ENCODE peak calls at places on chromosomes 2 and 18, in seven cellular contexts. Q is neural progenitor cell, N is A673, A is H1, G is K562, Y is colonic mucosa, X is right lobe of liver. I is an unnamed sample.

GRCh38 chr2:126877041-126877440 is 21.6 kb upstream of the TEX51 start:
- DNase-seq in Y (no peak), G (no peak), A (no peak), Q (no peak), X (no peak), N (no peak), I (no peak)

GRCh38 chr2:111072220-111072871 is 48.4 kb upstream of the BCL2L11 start:
- DNase-seq in A (no peak), G (no peak), Y (no peak), Q (no peak), N (no peak), X (no peak), I (peak; percentile 78)

GRCh38 chr2:232979871-232980461 is 33.1 kb downstream of the NGEF start:
- DNase-seq in G (no peak), N (no peak), Y (peak; percentile 76), Q (no peak), X (no peak), A (no peak), I (peak; percentile 73)

GRCh38 chr2:26978061-26978596 is 7.7 kb downstream of the MAPRE3 start:
- DNase-seq in Q (no peak), G (peak; percentile 75), A (no peak), X (peak; percentile 91), N (no peak), Y (peak; percentile 84), I (peak; percentile 77)

GRCh38 chr2:41668529-41668928 is 379.3 kb upstream of the PKDCC start:
- DNase-seq in A (no peak), G (no peak), X (no peak), Q (peak; percentile 47), Y (no peak), N (no peak), I (no peak)

GRCh38 chr2:26838121-26838906 is 9.6 kb upstream of the DPYSL5 start:
- DNase-seq in Q (peak; percentile 59), N (peak; percentile 46), A (no peak), X (no peak), Y (no peak), G (no peak), I (peak; percentile 39)

GRCh38 chr2:84908948-84909713 is 3.7 kb downstream of the TMSB10 start:
- DNase-seq in X (no peak), Q (no peak), G (no peak), N (no peak), Y (peak; percentile 9), A (no peak), I (peak; percentile 27)

GRCh38 chr18:2656237-2657042 is 914 bp downstream of the SMCHD1 start:
- DNase-seq in A (no peak), X (peak; percentile 82), Y (peak; percentile 72), G (peak; percentile 53), N (peak; percentile 45), Q (peak; percentile 59), I (peak; percentile 18)

GRCh38 chr18:48011926-48012469 is 81.5 kb upstream of the SMAD2 start:
- DNase-seq in G (no peak), Y (no peak), N (no peak), X (no peak), A (no peak), Q (no peak), I (no peak)

GRCh38 chr2:37637122-37637875 is 34.1 kb downstream of the CDC42EP3 start:
- DNase-seq in N (no peak), Y (no peak), G (no peak), X (no peak), A (no peak), Q (no peak), I (no peak)

GRCh38 chr2:6966541-6966940 is 49.3 kb downstream of the RNF144A start:
- DNase-seq in N (no peak), Q (no peak), Y (no peak), G (no peak), A (no peak), X (no peak), I (no peak)

GRCh38 chr2:226721541-226721940 is 78.1 kb downstream of the IRS1 start:
- DNase-seq in Y (no peak), N (no peak), X (no peak), A (no peak), G (no peak), Q (no peak), I (no peak)

GRCh38 chr2:220465700-220466099 is 838.3 kb downstream of the SLC4A3 start:
- DNase-seq in Y (no peak), X (no peak), A (no peak), G (no peak), N (no peak), Q (no peak), I (no peak)

GRCh38 chr18:23887493-23887892 is 127.1 kb upstream of the TTC39C start:
- DNase-seq in Q (no peak), Y (no peak), A (no peak), X (no peak), G (no peak), N (no peak), I (no peak)

GRCh38 chr2:37890893-37891495 is 34.1 kb upstream of the RMDN2 start:
- DNase-seq in G (peak; percentile 72), Q (peak; percentile 87), Y (peak; percentile 86), X (peak; percentile 76), N (peak; percentile 76), A (peak; percentile 88), I (peak; percentile 54)

GRCh38 chr2:54115284-54116137 is at the start of gene ACYP2:
- DNase-seq in N (peak; percentile 98), G (peak; percentile 96), A (peak; percentile 97), Q (peak; percentile 98), X (peak; percentile 95), Y (peak; percentile 94), I (peak; percentile 83)
- TF ChIP-seq CTCF in N (peak; percentile 47), G (no peak), A (no peak), Q (peak; percentile 33), X (peak; percentile 41), Y (no peak), I (peak; percentile 50)

GRCh38 chr2:241902357-241902991 is 32.9 kb downstream of the RTP5 start:
- DNase-seq in G (no peak), Y (no peak), N (no peak), Q (no peak), A (peak; percentile 61), X (peak; percentile 54), I (no peak)
- H3K4me3 ChIP-seq in G (no peak overlapping the region), Y (no peak overlapping the region), N (no peak overlapping the region), Q (peak overlapping the region; percentile 43), A (peak overlapping the region; percentile 38), X (no peak overlapping the region), I (no peak overlapping the region)

DNA sequence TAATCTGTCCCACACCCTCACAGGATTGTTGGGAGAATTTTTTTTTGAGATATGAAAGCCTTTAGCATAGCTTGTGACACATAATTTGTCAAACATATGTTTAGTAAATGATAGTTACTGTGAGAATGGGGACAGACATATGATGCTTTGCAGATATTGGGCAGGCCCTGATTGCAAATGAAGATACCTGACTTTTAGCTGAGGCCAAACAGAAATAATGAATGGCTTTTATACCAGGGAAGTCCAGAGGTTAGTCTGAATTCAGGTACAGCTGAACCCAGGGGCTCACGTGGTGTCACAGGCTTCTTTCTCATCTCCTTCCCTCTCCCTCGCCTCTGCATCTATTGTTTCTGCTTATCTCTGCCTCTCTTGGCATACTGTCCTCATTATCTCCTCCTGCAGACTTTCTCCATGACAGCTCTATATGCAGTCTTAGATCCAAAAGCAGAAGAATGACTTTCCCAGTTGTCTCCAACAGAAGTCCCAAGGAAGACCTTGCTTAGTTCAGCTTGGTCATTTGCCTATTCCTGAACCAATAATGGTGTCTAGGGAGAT is 4.9 kb upstream of the WNT10A start:
- DNase-seq in A (no peak), G (no peak), Q (no peak), X (no peak), Y (no peak), N (no peak), I (no peak)
- H3K27me3 ChIP-seq in A (peaks cover 97% of the 10 kb centered on the region), G (peaks cover 32% of the 10 kb centered on the region), Q (peaks cover 100% of the 10 kb centered on the region), X (peaks cover 32% of the 10 kb centered on the region), Y (peaks cover 74% of the 10 kb centered on the region), N (peaks cover 55% of the 10 kb centered on the region), I (peaks cover 16% of the 10 kb centered on the region)

DNA sequence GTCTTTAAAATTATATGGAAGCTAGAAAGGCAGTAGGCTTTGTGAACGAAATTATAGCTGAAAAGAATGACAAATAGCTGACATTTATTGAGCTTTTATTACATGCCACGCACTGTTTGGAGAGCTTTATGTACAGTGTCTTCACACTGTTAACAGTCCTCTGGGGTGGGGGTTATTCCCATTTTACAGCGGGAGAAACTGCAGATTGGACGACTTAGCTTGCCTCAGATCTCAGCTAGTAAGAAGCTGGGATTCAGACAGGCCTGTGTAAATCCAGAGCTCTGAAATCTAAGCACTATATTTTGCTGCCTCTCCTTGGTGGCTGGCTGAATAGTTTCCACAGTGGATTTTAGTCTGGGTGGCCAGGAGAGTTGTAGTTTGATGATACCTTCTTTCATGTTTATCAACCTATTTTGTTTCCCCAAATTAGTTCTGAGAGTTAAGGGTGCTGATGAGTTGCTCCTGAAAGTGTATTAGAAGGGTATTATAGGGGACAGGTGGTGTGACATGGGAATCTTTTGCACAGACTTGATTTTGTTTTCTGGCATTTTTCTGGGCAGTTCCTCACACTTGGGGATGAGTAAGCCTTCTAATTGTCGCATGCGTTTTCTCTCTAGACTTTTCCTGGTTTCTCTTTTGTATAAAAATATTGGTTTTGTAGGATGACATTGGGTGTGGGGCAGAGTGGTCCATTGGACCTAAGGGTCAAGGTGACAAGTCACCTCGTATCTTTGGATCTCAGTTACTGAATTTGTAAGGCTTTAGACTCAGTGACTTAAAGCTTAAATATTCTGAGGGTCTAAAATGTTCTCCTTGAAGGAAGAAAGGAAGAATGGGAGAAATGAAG is 1.5 kb downstream of the ACSL3 start:
- DNase-seq in X (no peak), Q (peak; percentile 27), N (peak; percentile 47), A (no peak), Y (peak; percentile 52), G (no peak), I (peak; percentile 39)
- TF ChIP-seq CTCF in X (peak; percentile 30), Q (no peak), N (no peak), A (no peak), Y (no peak), G (peak; percentile 21), I (peak; percentile 32)

DNA sequence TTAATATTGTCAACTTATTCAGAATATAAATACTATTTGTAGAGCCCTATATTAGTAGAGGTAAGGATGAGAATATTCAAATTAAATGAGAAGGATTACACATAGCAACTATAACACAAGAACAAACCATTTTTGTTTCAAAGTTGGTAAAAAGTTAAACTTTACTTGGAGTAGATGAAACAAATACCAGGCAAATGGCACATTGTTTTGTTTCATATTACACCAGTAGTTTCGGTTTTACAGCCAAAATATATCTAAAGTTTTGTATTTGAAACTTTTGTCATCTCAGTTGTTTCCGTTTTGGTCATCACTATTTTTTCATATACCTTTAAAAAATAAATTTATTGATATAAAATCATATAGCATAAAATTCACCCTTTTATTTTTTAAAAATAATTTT is 1039.4 kb downstream of the DPP10 start:
- DNase-seq in A (no peak), N (no peak), G (no peak), Q (no peak), X (no peak), Y (no peak), I (no peak)
- H3K4me3 ChIP-seq in A (no peak overlapping the region), N (no peak overlapping the region), G (no peak overlapping the region), Q (no peak overlapping the region), X (no peak overlapping the region), Y (no peak overlapping the region), I (no peak overlapping the region)

GRCh38 chr2:20226152-20226545 is 1.2 kb upstream of the SDC1 start:
- DNase-seq in Y (no peak), G (no peak), N (no peak), X (no peak), A (no peak), Q (no peak), I (no peak)
- H3K27me3 ChIP-seq in Y (no peaks in the 10 kb centered on the region), G (peaks cover 60% of the 10 kb centered on the region), N (peaks cover 12% of the 10 kb centered on the region), X (no peaks in the 10 kb centered on the region), A (no peaks in the 10 kb centered on the region), Q (peaks cover 9% of the 10 kb centered on the region), I (no peaks in the 10 kb centered on the region)

GRCh38 chr2:203928849-203929248 is 7.7 kb upstream of the ICOS start:
- DNase-seq in Y (no peak), A (no peak), N (peak; percentile 25), X (no peak), Q (no peak), G (no peak), I (peak; percentile 37)
- TF ChIP-seq CTCF in Y (no peak), A (no peak), N (peak; percentile 44), X (peak; percentile 39), Q (peak; percentile 14), G (peak; percentile 8), I (peak; percentile 47)

I was measured in bronchial epithelial cell.